ENCODE peak calls at places on chromosomes 6 and 20, in seven cellular contexts. U is cardiac muscle cell, V is right lobe of liver, N is Peyer's patch, R is suprapubic skin, K is A549, M is heart left ventricle. D is an unnamed sample. For H3K4me1, the result is how much of the 10 kb centered on the place peaks cover.

GRCh38 chr20:8428988-8429387 is 296.9 kb downstream of the PLCB1 start:
- DNase-seq in U (no peak), V (no peak), N (no peak), R (no peak), K (no peak), M (no peak), D (no peak)

GRCh38 chr20:57513199-57513598 is 11.7 kb downstream of the CTCFL start:
- DNase-seq in U (no peak), V (no peak), N (no peak), R (no peak), K (no peak), M (no peak), D (no peak)

GRCh38 chr6:43771858-43772570 is 2.0 kb downstream of the VEGFA start:
- DNase-seq in U (peak), V (peak), N (peak), R (no peak), K (peak), M (peak), D (peak)

GRCh38 chr20:48313346-48313745 is 514.5 kb downstream of the PREX1 start:
- DNase-seq in U (no peak), V (no peak), N (no peak), R (no peak), K (no peak), M (no peak), D (no peak)

GRCh38 chr20:46954490-46955038 is 59.9 kb downstream of the EYA2 start:
- DNase-seq in U (peak), V (no peak), N (no peak), R (no peak), K (peak), M (no peak), D (no peak)

GRCh38 chr20:51661609-51662178 is 106.5 kb downstream of the ATP9A start:
- DNase-seq in U (no peak), V (no peak), N (no peak), R (no peak), K (peak), M (no peak), D (no peak)

GRCh38 chr6:106628658-106629102 is 618 bp downstream of the RTN4IP1 start:
- DNase-seq in U (no peak), V (no peak), N (no peak), R (no peak), K (no peak), M (no peak), D (no peak)

GRCh38 chr20:21571841-21572690 is 58.2 kb upstream of the NKX2-2 start:
- DNase-seq in U (peak), V (no peak), N (peak), R (no peak), K (no peak), M (no peak), D (no peak)

GRCh38 chr20:20894753-20895152 is 182.3 kb upstream of the RALGAPA2 start:
- DNase-seq in U (no peak), V (no peak), N (no peak), R (no peak), K (no peak), M (peak), D (peak)

GRCh38 chr6:117502580-117502979 is 20.1 kb downstream of the DCBLD1 start:
- DNase-seq in U (peak), V (no peak), N (no peak), R (no peak), K (no peak), M (no peak), D (no peak)

GRCh38 chr6:167699141-167700036 is 127.3 kb upstream of the AFDN start:
- DNase-seq in U (peak), V (peak), N (peak), R (peak), K (no peak), M (peak), D (peak)

GRCh38 chr6:150079604-150080003 is 10.7 kb upstream of the ULBP3 start:
- DNase-seq in U (no peak), V (no peak), N (no peak), R (no peak), K (no peak), M (no peak), D (no peak)

DNA sequence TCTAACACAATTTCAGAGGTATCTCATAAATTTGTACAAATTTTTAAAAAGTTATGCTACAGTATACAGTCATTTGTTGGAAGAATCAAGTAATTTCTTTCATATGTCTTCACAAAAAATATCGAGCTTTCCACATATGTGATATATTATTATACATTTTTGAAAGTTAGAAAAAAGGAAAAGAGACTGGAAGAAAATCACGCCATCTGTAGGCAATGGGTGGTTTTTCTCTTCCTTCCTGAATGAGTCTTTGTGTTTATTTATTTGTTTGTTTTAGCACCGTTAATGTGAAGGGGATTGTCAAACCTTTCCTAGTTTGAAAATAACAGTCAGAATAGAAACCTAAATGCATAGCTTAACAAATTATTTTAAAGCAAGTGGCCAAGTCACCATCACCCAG is 130.6 kb downstream of the SYNDIG1 start:
- DNase-seq in U (no peak), V (no peak), N (no peak), R (no peak), K (no peak), M (no peak), D (no peak)
- TF ChIP-seq CTCF in U (no peak), V (no peak), N (no peak), R (no peak), K (no peak), M (no peak), D (no peak)

GRCh38 chr20:49695830-49696229 is 17.8 kb downstream of the B4GALT5 start:
- DNase-seq in U (no peak), V (no peak), N (no peak), R (no peak), K (no peak), M (no peak), D (no peak)
- H3K4me1 ChIP-seq in U (under half), V (under half), N (half or more), R (under half), K (half or more), M (under half), D (half or more)

GRCh38 chr20:38871560-38871953 is 54.7 kb upstream of the FAM83D start:
- DNase-seq in U (no peak), V (no peak), N (no peak), R (no peak), K (no peak), M (no peak), D (no peak)

GRCh38 chr20:38873050-38873581 is 53.1 kb upstream of the FAM83D start:
- DNase-seq in U (no peak), V (no peak), N (peak), R (peak), K (no peak), M (no peak), D (no peak)

GRCh38 chr20:38870733-38871559 is 55.3 kb upstream of the FAM83D start:
- DNase-seq in U (no peak), V (no peak), N (peak), R (no peak), K (peak), M (no peak), D (no peak)

GRCh38 chr20:38872036-38872435 is 54.2 kb upstream of the FAM83D start:
- DNase-seq in U (no peak), V (no peak), N (peak), R (peak), K (no peak), M (no peak), D (no peak)

GRCh38 chr20:38872491-38873049 is 53.6 kb upstream of the FAM83D start:
- DNase-seq in U (no peak), V (no peak), N (no peak), R (peak), K (no peak), M (no peak), D (no peak)
- H3K4me3 ChIP-seq in U (no peak), V (no peak), N (peak), R (no peak), K (no peak), M (no peak), D (no peak)

GRCh38 chr20:61963885-61964674 is 101.6 kb downstream of the TAF4 start:
- DNase-seq in U (no peak), V (no peak), N (peak), R (no peak), K (no peak), M (no peak), D (no peak)

GRCh38 chr20:61964675-61965605 is 100.7 kb downstream of the TAF4 start:
- DNase-seq in U (no peak), V (no peak), N (peak), R (no peak), K (no peak), M (no peak), D (no peak)

GRCh38 chr20:61966492-61967244 is 99.0 kb downstream of the TAF4 start:
- DNase-seq in U (no peak), V (no peak), N (peak), R (no peak), K (no peak), M (no peak), D (no peak)

GRCh38 chr20:61967300-61967699 is 98.4 kb downstream of the TAF4 start:
- DNase-seq in U (no peak), V (no peak), N (no peak), R (no peak), K (no peak), M (no peak), D (no peak)

GRCh38 chr20:61965606-61966491 is 99.8 kb downstream of the TAF4 start:
- DNase-seq in U (no peak), V (no peak), N (no peak), R (no peak), K (no peak), M (no peak), D (no peak)
- TF ChIP-seq CTCF in U (no peak), V (no peak), N (no peak), R (no peak), K (no peak), M (no peak), D (no peak)